ENCODE peak calls at places on chromosome 2, in six cellular contexts. One of them, this sample, is unnamed.

GRCh38 chr2:106582431-106583143 is 95.4 kb downstream of the CD8B2 start:
- DNase-seq in CD8-positive, alpha-beta memory T cell: peak
- DNase-seq in amniotic stem cell: peak
- DNase-seq in sciatic nerve: peak
- DNase-seq in AG08395: peak
- DNase-seq in cardiac muscle cell: peak
- DNase-seq in this sample: peak

GRCh38 chr2:11478899-11479605 is 13.1 kb upstream of the E2F6 start:
- DNase-seq in sciatic nerve: no peak
- DNase-seq in amniotic stem cell: no peak
- DNase-seq in CD8-positive, alpha-beta memory T cell: no peak
- DNase-seq in AG08395: no peak
- DNase-seq in cardiac muscle cell: no peak
- DNase-seq in this sample: no peak

GRCh38 chr2:239962890-239963591 is 62.1 kb downstream of the NDUFA10 start:
- DNase-seq in amniotic stem cell: no peak
- DNase-seq in sciatic nerve: no peak
- DNase-seq in CD8-positive, alpha-beta memory T cell: no peak
- DNase-seq in AG08395: no peak
- DNase-seq in cardiac muscle cell: no peak
- DNase-seq in this sample: no peak

GRCh38 chr2:102229141-102229764 is 42.4 kb downstream of the IL1RL2 start:
- DNase-seq in sciatic nerve: no peak
- DNase-seq in cardiac muscle cell: no peak
- DNase-seq in AG08395: no peak
- DNase-seq in CD8-positive, alpha-beta memory T cell: no peak
- DNase-seq in amniotic stem cell: no peak
- DNase-seq in this sample: no peak

GRCh38 chr2:12950957-12951656 is 234.4 kb downstream of the TRIB2 start:
- DNase-seq in AG08395: peak
- DNase-seq in cardiac muscle cell: no peak
- DNase-seq in sciatic nerve: no peak
- DNase-seq in CD8-positive, alpha-beta memory T cell: no peak
- DNase-seq in amniotic stem cell: no peak
- DNase-seq in this sample: no peak

GRCh38 chr2:141517852-141518421 is 612.9 kb downstream of the LRP1B start:
- DNase-seq in amniotic stem cell: no peak
- DNase-seq in cardiac muscle cell: no peak
- DNase-seq in sciatic nerve: no peak
- DNase-seq in CD8-positive, alpha-beta memory T cell: no peak
- DNase-seq in AG08395: no peak
- DNase-seq in this sample: no peak

GRCh38 chr2:144162652-144163051 is 357.3 kb downstream of the ZEB2 start:
- DNase-seq in cardiac muscle cell: peak
- DNase-seq in CD8-positive, alpha-beta memory T cell: peak
- DNase-seq in amniotic stem cell: no peak
- DNase-seq in sciatic nerve: no peak
- DNase-seq in AG08395: no peak
- DNase-seq in this sample: peak

GRCh38 chr2:126748188-126748760 is 92.3 kb downstream of the GYPC start:
- DNase-seq in sciatic nerve: no peak
- DNase-seq in AG08395: no peak
- DNase-seq in CD8-positive, alpha-beta memory T cell: no peak
- DNase-seq in cardiac muscle cell: no peak
- DNase-seq in amniotic stem cell: no peak
- DNase-seq in this sample: no peak

GRCh38 chr2:95158891-95159619 is 593 bp downstream of the ZNF514 start:
- DNase-seq in CD8-positive, alpha-beta memory T cell: no peak
- DNase-seq in amniotic stem cell: peak
- DNase-seq in cardiac muscle cell: peak
- DNase-seq in AG08395: peak
- DNase-seq in sciatic nerve: peak
- DNase-seq in this sample: peak

GRCh38 chr2:240368746-240369724 is 66.4 kb upstream of the GPC1 start:
- DNase-seq in amniotic stem cell: no peak
- DNase-seq in cardiac muscle cell: no peak
- DNase-seq in CD8-positive, alpha-beta memory T cell: no peak
- DNase-seq in sciatic nerve: no peak
- DNase-seq in AG08395: no peak
- DNase-seq in this sample: no peak

GRCh38 chr2:239025081-239025801 is 177.4 kb downstream of the TWIST2 start:
- DNase-seq in sciatic nerve: no peak
- DNase-seq in amniotic stem cell: peak
- DNase-seq in cardiac muscle cell: no peak
- DNase-seq in AG08395: peak
- DNase-seq in CD8-positive, alpha-beta memory T cell: no peak
- DNase-seq in this sample: no peak

GRCh38 chr2:216570357-216570756 is 62.9 kb upstream of the IGFBP2 start:
- DNase-seq in cardiac muscle cell: no peak
- DNase-seq in CD8-positive, alpha-beta memory T cell: no peak
- DNase-seq in amniotic stem cell: no peak
- DNase-seq in AG08395: no peak
- DNase-seq in sciatic nerve: no peak
- DNase-seq in this sample: no peak

GRCh38 chr2:28658369-28658768 is 93.3 kb upstream of the PPP1CB start:
- DNase-seq in AG08395: no peak
- DNase-seq in sciatic nerve: no peak
- DNase-seq in amniotic stem cell: peak
- DNase-seq in cardiac muscle cell: no peak
- DNase-seq in CD8-positive, alpha-beta memory T cell: no peak
- DNase-seq in this sample: no peak

GRCh38 chr2:9473985-9474360 is 378 bp upstream of the IAH1 start:
- DNase-seq in CD8-positive, alpha-beta memory T cell: peak
- DNase-seq in sciatic nerve: peak
- DNase-seq in cardiac muscle cell: peak
- DNase-seq in amniotic stem cell: no peak
- DNase-seq in AG08395: peak
- DNase-seq in this sample: peak

GRCh38 chr2:85779641-85780315 is 26.0 kb downstream of the ATOH8 start:
- DNase-seq in cardiac muscle cell: no peak
- DNase-seq in amniotic stem cell: no peak
- DNase-seq in CD8-positive, alpha-beta memory T cell: no peak
- DNase-seq in sciatic nerve: peak
- DNase-seq in AG08395: no peak
- DNase-seq in this sample: no peak

GRCh38 chr2:38187416-38188127 is 111.6 kb upstream of the CYP1B1 start:
- DNase-seq in cardiac muscle cell: no peak
- DNase-seq in sciatic nerve: peak
- DNase-seq in CD8-positive, alpha-beta memory T cell: no peak
- DNase-seq in amniotic stem cell: no peak
- DNase-seq in AG08395: peak
- DNase-seq in this sample: no peak

GRCh38 chr2:120450196-120450820 is 104.4 kb downstream of the INHBB start:
- DNase-seq in CD8-positive, alpha-beta memory T cell: peak
- DNase-seq in amniotic stem cell: no peak
- DNase-seq in AG08395: no peak
- DNase-seq in cardiac muscle cell: no peak
- DNase-seq in sciatic nerve: peak
- DNase-seq in this sample: no peak

GRCh38 chr2:198054299-198054698 is 249.9 kb downstream of the PLCL1 start:
- DNase-seq in cardiac muscle cell: peak
- DNase-seq in AG08395: peak
- DNase-seq in amniotic stem cell: no peak
- DNase-seq in CD8-positive, alpha-beta memory T cell: no peak
- DNase-seq in sciatic nerve: no peak
- DNase-seq in this sample: peak

GRCh38 chr2:234747032-234747431 is 204.8 kb upstream of the SH3BP4 start:
- DNase-seq in sciatic nerve: no peak
- DNase-seq in amniotic stem cell: no peak
- DNase-seq in CD8-positive, alpha-beta memory T cell: no peak
- DNase-seq in AG08395: no peak
- DNase-seq in cardiac muscle cell: no peak
- DNase-seq in this sample: no peak

GRCh38 chr2:130261970-130262760 is 63.9 kb upstream of the TUBA3E start:
- DNase-seq in cardiac muscle cell: peak
- DNase-seq in sciatic nerve: no peak
- DNase-seq in amniotic stem cell: no peak
- DNase-seq in CD8-positive, alpha-beta memory T cell: no peak
- DNase-seq in AG08395: no peak
- DNase-seq in this sample: no peak

GRCh38 chr2:881204-881918 is 69.3 kb upstream of the SNTG2 start:
- DNase-seq in CD8-positive, alpha-beta memory T cell: no peak
- DNase-seq in sciatic nerve: no peak
- DNase-seq in amniotic stem cell: no peak
- DNase-seq in AG08395: no peak
- DNase-seq in cardiac muscle cell: no peak
- DNase-seq in this sample: no peak

GRCh38 chr2:134300585-134300984 is 46.7 kb downstream of the MGAT5 start:
- DNase-seq in CD8-positive, alpha-beta memory T cell: no peak
- DNase-seq in sciatic nerve: no peak
- DNase-seq in amniotic stem cell: no peak
- DNase-seq in cardiac muscle cell: no peak
- DNase-seq in AG08395: no peak
- DNase-seq in this sample: no peak